ENCODE peak calls at places on chromosomes 5 and 9, in four cellular contexts. One of them, this sample, is unnamed. For H3K27me3, the result is how much of the 10 kb centered on the place peaks cover.

GRCh38 chr5:135056316-135057030 is 22.4 kb upstream of the PITX1 start:
- DNase-seq in HL-60: no peak
- DNase-seq in WERI-Rb-1: no peak
- DNase-seq in fibroblast of lung: no peak
- DNase-seq in this sample: no peak

GRCh38 chr5:101009758-101010519 is 106.9 kb upstream of the ST8SIA4 start:
- DNase-seq in HL-60: no peak
- DNase-seq in fibroblast of lung: no peak
- DNase-seq in WERI-Rb-1: no peak
- DNase-seq in this sample: no peak

GRCh38 chr5:172642926-172643325 is 1.9 kb downstream of the NEURL1B start:
- DNase-seq in WERI-Rb-1: no peak
- DNase-seq in HL-60: no peak
- DNase-seq in fibroblast of lung: no peak
- DNase-seq in this sample: no peak

GRCh38 chr5:170176916-170177315 is 55.9 kb upstream of the C5orf58 start:
- DNase-seq in WERI-Rb-1: no peak
- DNase-seq in HL-60: no peak
- DNase-seq in fibroblast of lung: no peak
- DNase-seq in this sample: no peak

GRCh38 chr9:108634669-108635462 is 220.9 kb downstream of the ACTL7B start:
- DNase-seq in fibroblast of lung: no peak
- DNase-seq in WERI-Rb-1: no peak
- DNase-seq in HL-60: no peak
- DNase-seq in this sample: no peak

GRCh38 chr5:168962323-168962722 is 338.6 kb downstream of the SLIT3 start:
- DNase-seq in HL-60: no peak
- DNase-seq in fibroblast of lung: no peak
- DNase-seq in WERI-Rb-1: no peak
- DNase-seq in this sample: no peak

GRCh38 chr5:139565411-139566305 is 4.5 kb downstream of the UBE2D2 start:
- DNase-seq in HL-60: no peak
- DNase-seq in WERI-Rb-1: no peak
- DNase-seq in fibroblast of lung: no peak
- DNase-seq in this sample: no peak

GRCh38 chr5:1035421-1036405 is 27.1 kb downstream of the NKD2 start:
- DNase-seq in fibroblast of lung: no peak
- DNase-seq in HL-60: no peak
- DNase-seq in WERI-Rb-1: no peak
- DNase-seq in this sample: no peak

GRCh38 chr9:127058645-127059021 is 63.8 kb downstream of the ANGPTL2 start:
- DNase-seq in fibroblast of lung: peak
- DNase-seq in WERI-Rb-1: no peak
- DNase-seq in HL-60: no peak
- DNase-seq in this sample: no peak

GRCh38 chr9:18676501-18676900 is 202.5 kb downstream of the ADAMTSL1 start:
- DNase-seq in WERI-Rb-1: no peak
- DNase-seq in fibroblast of lung: peak
- DNase-seq in HL-60: no peak
- DNase-seq in this sample: no peak

GRCh38 chr9:130371196-130371966 is 73.4 kb upstream of the ASS1 start:
- DNase-seq in WERI-Rb-1: no peak
- DNase-seq in HL-60: no peak
- DNase-seq in fibroblast of lung: no peak
- DNase-seq in this sample: no peak

GRCh38 chr9:133619791-133620190 is 10.6 kb upstream of the FAM163B start:
- DNase-seq in fibroblast of lung: no peak
- DNase-seq in HL-60: no peak
- DNase-seq in WERI-Rb-1: no peak
- DNase-seq in this sample: no peak

GRCh38 chr5:61966991-61967390 is 339.0 kb upstream of the KIF2A start:
- DNase-seq in WERI-Rb-1: no peak
- DNase-seq in fibroblast of lung: no peak
- DNase-seq in HL-60: no peak
- DNase-seq in this sample: no peak

GRCh38 chr9:104334549-104334948 is 169.5 kb upstream of the OR13F1 start:
- DNase-seq in fibroblast of lung: no peak
- DNase-seq in WERI-Rb-1: no peak
- DNase-seq in HL-60: no peak
- DNase-seq in this sample: no peak

GRCh38 chr9:127832248-127832647 is 22.2 kb downstream of the ENG start:
- DNase-seq in fibroblast of lung: no peak
- DNase-seq in HL-60: no peak
- DNase-seq in WERI-Rb-1: no peak
- DNase-seq in this sample: no peak

GRCh38 chr9:109440797-109441287 is 57.3 kb downstream of the PTPN3 start:
- DNase-seq in WERI-Rb-1: peak
- DNase-seq in fibroblast of lung: peak
- DNase-seq in HL-60: peak
- DNase-seq in this sample: no peak

GRCh38 chr5:95005811-95006210 is 279.1 kb downstream of the MCTP1 start:
- DNase-seq in fibroblast of lung: no peak
- DNase-seq in WERI-Rb-1: no peak
- DNase-seq in HL-60: no peak
- DNase-seq in this sample: no peak

GRCh38 chr5:165423697-165424299 is 1918.4 kb downstream of the MAT2B start:
- DNase-seq in HL-60: no peak
- DNase-seq in fibroblast of lung: no peak
- DNase-seq in WERI-Rb-1: no peak
- DNase-seq in this sample: no peak

GRCh38 chr5:139950436-139950835 is 92.7 kb downstream of the NRG2 start:
- DNase-seq in HL-60: no peak
- DNase-seq in WERI-Rb-1: peak
- DNase-seq in fibroblast of lung: no peak
- DNase-seq in this sample: no peak

GRCh38 chr5:121288781-121289180 is 562.9 kb upstream of the FTMT start:
- DNase-seq in HL-60: no peak
- DNase-seq in WERI-Rb-1: no peak
- DNase-seq in fibroblast of lung: no peak
- DNase-seq in this sample: no peak

GRCh38 chr5:97458851-97459250 is 275.8 kb upstream of the RIOK2 start:
- DNase-seq in fibroblast of lung: no peak
- DNase-seq in WERI-Rb-1: no peak
- DNase-seq in HL-60: no peak
- DNase-seq in this sample: no peak

GRCh38 chr5:9207820-9208418 is 338.0 kb downstream of the SEMA5A start:
- DNase-seq in fibroblast of lung: peak
- DNase-seq in HL-60: no peak
- DNase-seq in WERI-Rb-1: no peak
- DNase-seq in this sample: no peak

GRCh38 chr5:121144764-121145163 is 680.7 kb downstream of the PRR16 start:
- DNase-seq in fibroblast of lung: peak
- DNase-seq in WERI-Rb-1: no peak
- DNase-seq in HL-60: no peak
- DNase-seq in this sample: no peak

GRCh38 chr9:33697171-33697570 is 98.2 kb upstream of the PRSS3 start:
- DNase-seq in HL-60: no peak
- DNase-seq in WERI-Rb-1: no peak
- DNase-seq in fibroblast of lung: no peak
- DNase-seq in this sample: no peak

GRCh38 chr9:89661956-89662717 is 57.3 kb downstream of the GADD45G start:
- DNase-seq in fibroblast of lung: peak
- DNase-seq in HL-60: no peak
- DNase-seq in WERI-Rb-1: peak
- DNase-seq in this sample: no peak

GRCh38 chr5:37553720-37554402 is 174.7 kb downstream of the WDR70 start:
- DNase-seq in fibroblast of lung: peak
- DNase-seq in HL-60: no peak
- DNase-seq in WERI-Rb-1: no peak
- DNase-seq in this sample: no peak

DNA sequence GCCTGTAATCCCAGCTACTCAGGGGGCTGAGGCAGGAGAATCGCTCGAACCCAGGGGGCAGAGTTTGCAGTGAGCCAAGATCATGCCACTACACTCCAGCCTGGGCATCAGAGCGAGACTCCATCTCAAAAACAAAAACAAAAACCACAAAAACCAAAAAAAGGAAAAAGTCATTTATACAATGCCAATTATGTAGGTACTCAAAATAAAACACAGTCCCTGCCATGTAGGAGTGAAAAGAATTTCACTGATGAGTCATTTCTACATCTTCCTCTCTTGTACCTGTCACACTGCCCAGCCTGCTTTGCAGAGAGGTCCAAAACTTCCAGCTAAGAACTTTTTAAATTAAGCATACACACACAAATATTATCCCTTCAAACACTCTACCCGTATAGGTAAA is 215.8 kb downstream of the EPB41L4A start:
- DNase-seq in fibroblast of lung: no peak
- DNase-seq in WERI-Rb-1: no peak
- DNase-seq in HL-60: no peak
- DNase-seq in this sample: no peak
- H3K27me3 ChIP-seq in fibroblast of lung: under half
- H3K27me3 ChIP-seq in WERI-Rb-1: under half
- H3K27me3 ChIP-seq in HL-60: under half
- H3K27me3 ChIP-seq in this sample: under half

DNA sequence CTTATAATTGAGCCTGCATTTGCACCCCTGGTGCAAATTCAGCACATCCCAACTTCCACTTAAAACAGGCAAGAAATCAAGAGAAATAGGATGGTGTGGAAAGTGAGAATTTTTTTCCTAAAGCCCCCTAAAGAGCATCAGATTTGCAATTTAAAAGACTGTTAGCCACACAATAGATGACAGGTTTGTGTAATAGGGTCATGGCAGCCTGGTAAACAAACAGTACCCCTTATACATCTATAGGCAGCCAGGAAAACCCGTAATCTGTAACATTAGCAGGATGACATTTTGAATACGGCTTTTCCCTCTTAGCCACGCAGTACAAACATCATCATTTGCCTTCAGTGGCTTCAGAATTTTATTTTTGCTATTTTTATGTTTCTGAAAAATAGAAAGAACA is 17.2 kb downstream of the EBF1 start:
- DNase-seq in HL-60: no peak
- DNase-seq in fibroblast of lung: no peak
- DNase-seq in WERI-Rb-1: no peak
- DNase-seq in this sample: no peak
- H3K27me3 ChIP-seq in HL-60: under half
- H3K27me3 ChIP-seq in fibroblast of lung: under half
- H3K27me3 ChIP-seq in WERI-Rb-1: under half
- H3K27me3 ChIP-seq in this sample: under half

DNA sequence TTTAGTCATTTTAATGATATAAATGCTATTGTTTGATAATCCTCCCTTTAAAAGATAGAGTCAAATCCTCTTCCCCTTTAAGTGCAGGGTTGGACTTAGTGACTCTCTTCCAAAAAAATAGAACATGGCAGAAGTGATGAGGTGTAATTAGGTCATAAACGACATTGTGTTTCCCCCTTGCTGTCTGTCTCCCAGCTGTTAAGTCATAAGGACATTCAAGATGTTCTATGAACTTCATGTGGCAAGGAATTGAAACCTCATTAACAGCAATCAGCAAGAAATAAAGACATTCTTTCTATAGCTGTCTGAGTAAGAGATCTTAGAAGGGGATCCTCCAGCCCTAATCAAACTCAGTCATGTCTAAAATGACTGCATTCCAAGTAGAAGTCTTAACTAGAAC is 3.3 kb upstream of the SLC25A46 start:
- DNase-seq in HL-60: no peak
- DNase-seq in fibroblast of lung: no peak
- DNase-seq in WERI-Rb-1: no peak
- DNase-seq in this sample: no peak
- H3K27me3 ChIP-seq in HL-60: under half
- H3K27me3 ChIP-seq in fibroblast of lung: under half
- H3K27me3 ChIP-seq in WERI-Rb-1: under half
- H3K27me3 ChIP-seq in this sample: under half

GRCh38 chr5:27158775-27159174 is 120.4 kb upstream of the CDH9 start:
- DNase-seq in HL-60: no peak
- DNase-seq in WERI-Rb-1: no peak
- DNase-seq in fibroblast of lung: no peak
- DNase-seq in this sample: no peak
- H3K27me3 ChIP-seq in HL-60: under half
- H3K27me3 ChIP-seq in WERI-Rb-1: under half
- H3K27me3 ChIP-seq in fibroblast of lung: under half
- H3K27me3 ChIP-seq in this sample: under half